ENCODE peak calls at places on chromosomes 4 and X, in ten cellular contexts. Z is stomach, C is SK-N-SH, D is H1, Q is upper lobe of left lung, T is GM12878, P is prostate gland, L is breast epithelium, G is esophagus muscularis mucosa, A is endothelial cell of umbilical vein. K is an unnamed sample.

GRCh38 chr4:83125738-83126141 is 11.2 kb upstream of the PLAC8 start:
- DNase-seq in Z (peak; percentile 57), C (no peak), D (no peak), Q (peak; percentile 64), T (no peak), P (no peak), L (no peak), G (no peak), A (no peak), K (no peak)

GRCh38 chr4:155548173-155548572 is 118.5 kb upstream of the GUCY1A1 start:
- DNase-seq in Z (no peak), C (no peak), D (no peak), Q (no peak), T (no peak), P (no peak), L (no peak), G (no peak), A (no peak), K (no peak)

GRCh38 chr4:138291431-138291830 is 49.3 kb upstream of the SLC7A11 start:
- DNase-seq in Z (no peak), C (no peak), D (no peak), Q (no peak), T (no peak), P (no peak), L (no peak), G (no peak), A (no peak), K (no peak)

GRCh38 chrX:46436744-46437143 is 108.5 kb downstream of the ZNF674 start:
- DNase-seq in Z (no peak), C (no peak), D (no peak), Q (no peak), T (no peak), P (no peak), L (no peak), G (no peak), A (no peak), K (no peak)

GRCh38 chrX:134255555-134255954 is 18.6 kb downstream of the CCDC160 start:
- DNase-seq in Z (no peak), C (no peak), D (no peak), Q (no peak), T (no peak), P (no peak), L (no peak), G (no peak), A (no peak), K (no peak)

GRCh38 chrX:124098089-124098488 is 136.6 kb downstream of the STAG2 start:
- DNase-seq in Z (no peak), C (peak; percentile 16), D (no peak), Q (no peak), T (no peak), P (no peak), L (no peak), G (no peak), A (peak; percentile 15), K (no peak)

GRCh38 chrX:9392445-9392844 is 72.4 kb upstream of the TBL1X start:
- DNase-seq in Z (no peak), C (no peak), D (no peak), Q (no peak), T (no peak), P (no peak), L (no peak), G (no peak), A (no peak), K (no peak)

GRCh38 chr4:182809417-182810102 is 107.6 kb downstream of the DCTD start:
- DNase-seq in Z (no peak), C (no peak), D (no peak), Q (no peak), T (no peak), P (no peak), L (no peak), G (no peak), A (no peak), K (no peak)

GRCh38 chr4:40197879-40198689 is 1.3 kb downstream of the RHOH start:
- DNase-seq in Z (no peak), C (no peak), D (no peak), Q (no peak), T (no peak), P (no peak), L (no peak), G (no peak), A (no peak), K (peak; percentile 19)

GRCh38 chr4:40199999-40200880 is 3.4 kb downstream of the RHOH start:
- DNase-seq in Z (peak; percentile 43), C (no peak), D (no peak), Q (peak; percentile 57), T (peak; percentile 93), P (no peak), L (no peak), G (no peak), A (no peak), K (no peak)

GRCh38 chr4:40196724-40197281 is at the start of gene RHOH:
- DNase-seq in Z (peak; percentile 42), C (no peak), D (no peak), Q (no peak), T (no peak), P (no peak), L (no peak), G (no peak), A (no peak), K (no peak)

GRCh38 chr4:40200881-40201797 is 4.3 kb downstream of the RHOH start:
- DNase-seq in Z (no peak), C (peak; percentile 32), D (no peak), Q (no peak), T (no peak), P (no peak), L (no peak), G (no peak), A (no peak), K (no peak)

DNA sequence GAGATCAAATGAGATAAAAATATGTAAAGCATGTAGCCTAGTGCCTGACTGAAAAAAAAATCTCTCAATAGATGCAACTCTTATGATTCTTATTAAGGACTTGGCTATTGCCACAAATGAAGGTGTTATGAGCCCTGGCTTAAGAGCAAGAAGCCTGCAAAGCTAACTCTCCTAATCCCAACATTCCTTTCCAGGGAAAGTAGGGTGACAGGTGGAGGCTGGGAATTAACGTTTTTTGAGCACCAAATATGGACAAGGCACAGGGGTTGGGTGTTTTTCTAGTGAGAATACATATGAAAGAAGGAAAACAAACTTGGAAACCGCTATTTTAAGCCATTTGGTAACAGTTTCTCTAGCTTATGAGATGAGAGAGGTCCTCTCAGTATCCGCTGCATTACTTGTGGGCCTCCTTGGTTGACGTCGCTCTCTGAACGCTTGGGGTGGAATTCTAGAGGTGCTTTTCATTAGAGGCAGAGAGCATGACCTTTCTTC is 2.4 kb downstream of the RHOH start:
- DNase-seq in Z (no peak), C (no peak), D (no peak), Q (no peak), T (no peak), P (no peak), L (no peak), G (no peak), A (no peak), K (no peak)
- TF ChIP-seq POLR2AphosphoS5 in Z (no peak), C (no peak), D (no peak), Q (no peak), T (peak; percentile 18), P (no peak), L (no peak), G (no peak), A (no peak), K (no peak)

DNA sequence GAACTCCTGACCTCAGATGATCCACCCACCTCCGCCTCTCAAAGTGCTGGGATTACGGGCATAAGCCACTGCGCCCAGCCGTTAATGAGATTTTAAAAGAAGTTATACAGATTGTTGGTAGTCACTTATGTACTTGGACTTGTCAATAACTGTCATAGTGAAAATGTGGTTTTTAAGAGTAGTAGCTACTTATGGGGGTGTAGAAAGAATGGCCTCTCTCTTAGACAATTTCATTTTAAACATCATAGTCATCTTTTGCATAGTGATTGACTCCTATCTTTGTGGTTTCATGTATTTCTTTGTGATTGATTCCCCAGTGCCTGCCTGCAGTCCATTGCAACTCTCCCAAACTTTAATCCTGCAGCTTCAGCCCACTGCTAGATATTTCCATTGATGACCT is 17.4 kb downstream of the FAM199X start:
- DNase-seq in Z (no peak), C (no peak), D (no peak), Q (no peak), T (no peak), P (no peak), L (no peak), G (no peak), A (no peak), K (no peak)
- TF ChIP-seq POLR2AphosphoS5 in Z (no peak), C (no peak), D (no peak), Q (no peak), T (no peak), P (no peak), L (no peak), G (no peak), A (no peak), K (no peak)

GRCh38 chr4:169246957-169247396 is 23.8 kb downstream of the SH3RF1 start:
- DNase-seq in Z (no peak), C (no peak), D (no peak), Q (no peak), T (no peak), P (no peak), L (no peak), G (no peak), A (no peak), K (no peak)

GRCh38 chr4:169250796-169251195 is 20.0 kb downstream of the SH3RF1 start:
- DNase-seq in Z (no peak), C (no peak), D (no peak), Q (no peak), T (no peak), P (no peak), L (no peak), G (no peak), A (no peak), K (no peak)

GRCh38 chr4:169251291-169252235 is 19.2 kb downstream of the SH3RF1 start:
- DNase-seq in Z (no peak), C (no peak), D (no peak), Q (no peak), T (no peak), P (no peak), L (no peak), G (no peak), A (peak; percentile 58), K (no peak)

GRCh38 chr4:169248645-169249044 is 22.1 kb downstream of the SH3RF1 start:
- DNase-seq in Z (no peak), C (no peak), D (no peak), Q (no peak), T (no peak), P (no peak), L (no peak), G (no peak), A (no peak), K (no peak)

GRCh38 chr4:169249214-169249973 is 21.4 kb downstream of the SH3RF1 start:
- DNase-seq in Z (no peak), C (no peak), D (no peak), Q (no peak), T (no peak), P (no peak), L (no peak), G (no peak), A (peak; percentile 85), K (no peak)
- TF ChIP-seq POLR2AphosphoS5 in Z (peak; percentile 51), C (no peak), D (no peak), Q (no peak), T (no peak), P (peak; percentile 25), L (no peak), G (no peak), A (peak; percentile 33), K (no peak)

GRCh38 chr4:102786279-102786678 is 25.5 kb upstream of the MANBA start:
- DNase-seq in Z (no peak), C (no peak), D (no peak), Q (no peak), T (no peak), P (no peak), L (no peak), G (no peak), A (no peak), K (no peak)

GRCh38 chr4:102780476-102781144 is 19.8 kb upstream of the MANBA start:
- DNase-seq in Z (no peak), C (no peak), D (no peak), Q (no peak), T (no peak), P (no peak), L (no peak), G (no peak), A (no peak), K (peak; percentile 23)

GRCh38 chr4:102781570-102781969 is 20.8 kb upstream of the MANBA start:
- DNase-seq in Z (no peak), C (no peak), D (no peak), Q (no peak), T (no peak), P (no peak), L (no peak), G (no peak), A (no peak), K (no peak)

GRCh38 chr4:102779204-102779603 is 18.4 kb upstream of the MANBA start:
- DNase-seq in Z (no peak), C (no peak), D (no peak), Q (no peak), T (no peak), P (no peak), L (no peak), G (no peak), A (no peak), K (no peak)

GRCh38 chr4:102783006-102783405 is 22.2 kb upstream of the MANBA start:
- DNase-seq in Z (no peak), C (no peak), D (no peak), Q (no peak), T (no peak), P (no peak), L (no peak), G (no peak), A (no peak), K (no peak)
- TF ChIP-seq POLR2AphosphoS5 in Z (no peak), C (no peak), D (no peak), Q (no peak), T (no peak), P (no peak), L (no peak), G (no peak), A (no peak), K (no peak)